ENCODE peak calls at places on chromosomes 1 and 21, in four cellular contexts. K is LoVo; N is CD8-positive, alpha-beta memory T cell; W is Right ventricle myocardium superior. B is an unnamed sample.

GRCh38 chr1:147389532-147390184 is 147.2 kb downstream of the CHD1L start:
- DNase-seq in W (no peak), N (peak; percentile 6), K (peak; percentile 54), B (peak; percentile 3)

GRCh38 chr1:36528361-36529349 is 45.9 kb upstream of the CSF3R start:
- DNase-seq in N (no peak), W (no peak), K (no peak), B (no peak)

GRCh38 chr1:31627930-31628421 is 10.5 kb downstream of the HCRTR1 start:
- DNase-seq in N (no peak), K (no peak), W (peak; percentile 80), B (no peak)

GRCh38 chr1:199907361-199907760 is 120.1 kb upstream of the NR5A2 start:
- DNase-seq in N (no peak), W (no peak), K (no peak), B (no peak)

GRCh38 chr21:35400233-35400939 is 351.3 kb upstream of the RUNX1 start:
- DNase-seq in N (peak; percentile 50), W (no peak), K (peak; percentile 74), B (peak; percentile 56)

GRCh38 chr1:167198518-167199133 is 22.1 kb upstream of the POU2F1 start:
- DNase-seq in K (no peak), W (no peak), N (no peak), B (no peak)

GRCh38 chr1:36161656-36162531 is 5.9 kb downstream of the MAP7D1 start:
- DNase-seq in W (peak; percentile 50), K (no peak), N (peak; percentile 55), B (peak; percentile 64)

GRCh38 chr1:226422478-226422877 is 14.6 kb upstream of the PARP1 start:
- DNase-seq in N (no peak), W (no peak), K (no peak), B (no peak)

GRCh38 chr1:203678943-203679661 is 52.5 kb downstream of the ATP2B4 start:
- DNase-seq in K (no peak), N (no peak), W (no peak), B (no peak)

GRCh38 chr21:33267250-33267649 is 1.1 kb downstream of the IL10RB start:
- DNase-seq in W (no peak), K (no peak), N (no peak), B (no peak)

GRCh38 chr1:236979149-236979890 is 24.9 kb downstream of the MT1HL1 start:
- DNase-seq in N (no peak), K (no peak), W (no peak), B (no peak)

GRCh38 chr1:225762444-225762843 is 15.2 kb upstream of the SRP9 start:
- DNase-seq in K (no peak), W (no peak), N (no peak), B (no peak)

GRCh38 chr1:94909486-94909885 is 17.4 kb downstream of the CNN3 start:
- DNase-seq in W (no peak), K (no peak), N (no peak), B (no peak)

GRCh38 chr1:84090447-84091244 is 53.4 kb upstream of the PRKACB start:
- DNase-seq in K (peak; percentile 45), N (peak; percentile 40), W (no peak), B (peak; percentile 39)

GRCh38 chr1:24635195-24635843 is 7.8 kb upstream of the SRRM1 start:
- DNase-seq in K (peak; percentile 70), W (no peak), N (peak; percentile 39), B (peak; percentile 53)

GRCh38 chr1:111719561-111720239 is 19.5 kb downstream of the INKA2 start:
- DNase-seq in W (peak; percentile 62), K (no peak), N (no peak), B (no peak)

GRCh38 chr1:21261551-21262281 is 28.5 kb downstream of the ECE1 start:
- DNase-seq in N (no peak), W (peak; percentile 81), K (peak; percentile 31), B (no peak)

GRCh38 chr1:232223309-232223708 is 406.6 kb downstream of the SIPA1L2 start:
- DNase-seq in W (no peak), K (no peak), N (no peak), B (no peak)

GRCh38 chr1:4655674-4656532 is 1.5 kb downstream of the AJAP1 start:
- DNase-seq in W (peak; percentile 61), K (no peak), N (no peak), B (no peak)

GRCh38 chr1:36203554-36204346 is 20.5 kb upstream of the THRAP3 start:
- DNase-seq in K (no peak), N (no peak), W (peak; percentile 86), B (no peak)

GRCh38 chr1:7252411-7253117 is 467.3 kb downstream of the CAMTA1 start:
- DNase-seq in N (no peak), K (no peak), W (no peak), B (no peak)

GRCh38 chr1:207084701-207085180 is 3.9 kb upstream of the C4BPB start:
- DNase-seq in W (no peak), N (peak; percentile 44), K (peak; percentile 77), B (peak; percentile 53)

GRCh38 chr1:160416369-160416768 is 16.0 kb downstream of the VANGL2 start:
- DNase-seq in N (no peak), K (peak; percentile 34), W (no peak), B (no peak)

B was measured in central memory CD4-positive, alpha-beta T cell.